ENCODE peak calls at places on chromosomes 16 and 17, in six cellular contexts. One of them, this sample, is unnamed.

GRCh38 chr16:47713225-47713595 is 252.1 kb downstream of the PHKB start:
- DNase-seq in cardiac muscle cell: peak
- DNase-seq in GM13977: peak
- DNase-seq in uterus: no peak
- DNase-seq in WTC11: no peak
- DNase-seq in neural progenitor cell: no peak
- DNase-seq in this sample: no peak

GRCh38 chr17:16870253-16871245 is 101.4 kb downstream of the TNFRSF13B start:
- DNase-seq in uterus: no peak
- DNase-seq in WTC11: no peak
- DNase-seq in neural progenitor cell: no peak
- DNase-seq in GM13977: no peak
- DNase-seq in cardiac muscle cell: no peak
- DNase-seq in this sample: no peak

GRCh38 chr16:20952144-20952797 is 51.7 kb downstream of the LYRM1 start:
- DNase-seq in neural progenitor cell: no peak
- DNase-seq in uterus: no peak
- DNase-seq in WTC11: no peak
- DNase-seq in GM13977: no peak
- DNase-seq in cardiac muscle cell: no peak
- DNase-seq in this sample: no peak

GRCh38 chr17:77203846-77204245 is 63.1 kb downstream of the SEC14L1 start:
- DNase-seq in WTC11: no peak
- DNase-seq in neural progenitor cell: no peak
- DNase-seq in cardiac muscle cell: no peak
- DNase-seq in uterus: no peak
- DNase-seq in GM13977: no peak
- DNase-seq in this sample: no peak

GRCh38 chr17:16349461-16349860 is 3.8 kb downstream of the CENPV start:
- DNase-seq in neural progenitor cell: no peak
- DNase-seq in cardiac muscle cell: no peak
- DNase-seq in WTC11: no peak
- DNase-seq in GM13977: no peak
- DNase-seq in uterus: no peak
- DNase-seq in this sample: no peak

GRCh38 chr17:28396635-28397239 is 9.3 kb downstream of the SLC46A1 start:
- DNase-seq in uterus: no peak
- DNase-seq in cardiac muscle cell: no peak
- DNase-seq in WTC11: no peak
- DNase-seq in GM13977: no peak
- DNase-seq in neural progenitor cell: no peak
- DNase-seq in this sample: no peak

GRCh38 chr17:51200295-51200694 is 34.1 kb downstream of the NME2 start:
- DNase-seq in GM13977: no peak
- DNase-seq in neural progenitor cell: no peak
- DNase-seq in cardiac muscle cell: no peak
- DNase-seq in uterus: no peak
- DNase-seq in WTC11: no peak
- DNase-seq in this sample: no peak

GRCh38 chr16:31714899-31715504 is 158.6 kb upstream of the ZNF267 start:
- DNase-seq in neural progenitor cell: no peak
- DNase-seq in uterus: no peak
- DNase-seq in GM13977: no peak
- DNase-seq in cardiac muscle cell: peak
- DNase-seq in WTC11: no peak
- DNase-seq in this sample: no peak

GRCh38 chr17:31293586-31293985 is 3.5 kb downstream of the OMG start:
- DNase-seq in neural progenitor cell: no peak
- DNase-seq in WTC11: no peak
- DNase-seq in uterus: no peak
- DNase-seq in cardiac muscle cell: no peak
- DNase-seq in GM13977: no peak
- DNase-seq in this sample: no peak

GRCh38 chr16:72474511-72475123 is 302.7 kb upstream of the PMFBP1 start:
- DNase-seq in cardiac muscle cell: peak
- DNase-seq in GM13977: no peak
- DNase-seq in uterus: no peak
- DNase-seq in neural progenitor cell: no peak
- DNase-seq in WTC11: no peak
- DNase-seq in this sample: no peak

GRCh38 chr17:9999948-10000695 is 95.1 kb upstream of the RCVRN start:
- DNase-seq in GM13977: peak
- DNase-seq in WTC11: no peak
- DNase-seq in uterus: no peak
- DNase-seq in neural progenitor cell: no peak
- DNase-seq in cardiac muscle cell: no peak
- DNase-seq in this sample: no peak

GRCh38 chr16:17617021-17617420 is 146.3 kb upstream of the XYLT1 start:
- DNase-seq in neural progenitor cell: no peak
- DNase-seq in WTC11: no peak
- DNase-seq in GM13977: no peak
- DNase-seq in uterus: no peak
- DNase-seq in cardiac muscle cell: no peak
- DNase-seq in this sample: no peak

GRCh38 chr16:56932588-56933265 is 785 bp downstream of the HERPUD1 start:
- DNase-seq in neural progenitor cell: peak
- DNase-seq in WTC11: peak
- DNase-seq in GM13977: peak
- DNase-seq in cardiac muscle cell: peak
- DNase-seq in uterus: peak
- DNase-seq in this sample: peak

GRCh38 chr17:60077672-60078519 is 825 bp downstream of the HEATR6 start:
- DNase-seq in GM13977: peak
- DNase-seq in WTC11: no peak
- DNase-seq in neural progenitor cell: peak
- DNase-seq in uterus: no peak
- DNase-seq in cardiac muscle cell: peak
- DNase-seq in this sample: no peak

GRCh38 chr16:31063843-31064611 is 10.0 kb downstream of the ZNF668 start:
- DNase-seq in GM13977: no peak
- DNase-seq in cardiac muscle cell: no peak
- DNase-seq in WTC11: no peak
- DNase-seq in uterus: no peak
- DNase-seq in neural progenitor cell: no peak
- DNase-seq in this sample: no peak

GRCh38 chr16:48156790-48157209 is 1.0 kb upstream of the ABCC12 start:
- DNase-seq in WTC11: peak
- DNase-seq in GM13977: peak
- DNase-seq in cardiac muscle cell: peak
- DNase-seq in neural progenitor cell: peak
- DNase-seq in uterus: peak
- DNase-seq in this sample: peak

GRCh38 chr16:75288596-75289120 is 37.2 kb upstream of the BCAR1 start:
- DNase-seq in WTC11: no peak
- DNase-seq in neural progenitor cell: no peak
- DNase-seq in cardiac muscle cell: no peak
- DNase-seq in GM13977: no peak
- DNase-seq in uterus: no peak
- DNase-seq in this sample: no peak

GRCh38 chr16:23957287-23957686 is 121.5 kb downstream of the PRKCB start:
- DNase-seq in GM13977: no peak
- DNase-seq in neural progenitor cell: no peak
- DNase-seq in uterus: no peak
- DNase-seq in WTC11: no peak
- DNase-seq in cardiac muscle cell: no peak
- DNase-seq in this sample: no peak

GRCh38 chr17:885971-886571 is 93.5 kb downstream of the NXN start:
- DNase-seq in WTC11: no peak
- DNase-seq in uterus: peak
- DNase-seq in neural progenitor cell: no peak
- DNase-seq in cardiac muscle cell: no peak
- DNase-seq in GM13977: no peak
- DNase-seq in this sample: no peak

GRCh38 chr16:84183572-84183875 is 3.3 kb downstream of the TAF1C start:
- DNase-seq in cardiac muscle cell: no peak
- DNase-seq in WTC11: no peak
- DNase-seq in neural progenitor cell: no peak
- DNase-seq in uterus: no peak
- DNase-seq in GM13977: no peak
- DNase-seq in this sample: no peak

GRCh38 chr16:84181144-84181915 is 5.5 kb downstream of the TAF1C start:
- DNase-seq in GM13977: no peak
- DNase-seq in uterus: no peak
- DNase-seq in cardiac muscle cell: no peak
- DNase-seq in WTC11: no peak
- DNase-seq in neural progenitor cell: no peak
- DNase-seq in this sample: no peak

GRCh38 chr16:84182680-84183571 is 3.9 kb downstream of the TAF1C start:
- DNase-seq in uterus: no peak
- DNase-seq in cardiac muscle cell: no peak
- DNase-seq in WTC11: no peak
- DNase-seq in GM13977: no peak
- DNase-seq in neural progenitor cell: no peak
- DNase-seq in this sample: no peak

GRCh38 chr16:84180519-84181140 is 6.2 kb downstream of the TAF1C start:
- DNase-seq in WTC11: no peak
- DNase-seq in GM13977: no peak
- DNase-seq in uterus: no peak
- DNase-seq in cardiac muscle cell: no peak
- DNase-seq in neural progenitor cell: no peak
- DNase-seq in this sample: no peak

GRCh38 chr16:84182104-84182503 is 4.8 kb downstream of the TAF1C start:
- DNase-seq in cardiac muscle cell: no peak
- DNase-seq in neural progenitor cell: no peak
- DNase-seq in WTC11: no peak
- DNase-seq in uterus: no peak
- DNase-seq in GM13977: no peak
- DNase-seq in this sample: no peak
- TF ChIP-seq CTCF in cardiac muscle cell: no peak
- TF ChIP-seq CTCF in neural progenitor cell: no peak
- TF ChIP-seq CTCF in WTC11: no peak
- TF ChIP-seq CTCF in uterus: no peak
- TF ChIP-seq CTCF in GM13977: no peak
- TF ChIP-seq CTCF in this sample: no peak

DNA sequence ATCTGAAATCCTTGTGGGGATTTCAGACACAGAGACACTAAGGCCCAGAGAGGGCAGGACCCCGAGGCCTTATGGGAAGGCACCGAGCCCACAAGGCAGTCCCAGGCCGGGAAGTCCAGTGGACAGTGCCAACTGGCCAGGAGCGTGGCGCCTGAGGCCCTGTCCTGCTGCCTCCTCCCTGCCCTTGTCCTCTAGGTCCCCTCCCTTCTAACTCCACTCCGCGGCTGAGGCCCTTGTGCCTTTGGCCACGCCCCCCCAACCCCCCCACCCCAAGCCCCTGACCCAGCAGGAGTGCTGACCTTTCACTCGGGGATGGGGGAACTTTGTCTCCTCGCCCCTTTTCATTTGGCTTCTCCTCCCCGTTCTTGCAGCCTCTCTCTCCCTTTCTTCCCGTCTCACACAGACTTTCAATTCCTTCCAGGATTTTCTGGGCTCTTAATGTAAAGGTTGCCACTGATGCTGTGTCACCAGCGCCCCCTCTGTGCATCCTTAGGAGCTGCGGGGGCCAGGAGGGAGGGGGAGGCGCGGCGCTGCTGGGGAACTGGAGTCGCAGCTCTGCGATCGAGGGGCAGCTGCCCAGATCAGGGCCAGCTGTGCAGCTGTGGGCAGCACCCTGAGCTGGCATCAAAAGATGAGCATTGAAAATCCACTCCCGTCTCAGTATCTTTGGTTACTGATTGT is 29.1 kb downstream of the CRHR1 start:
- DNase-seq in cardiac muscle cell: peak
- DNase-seq in uterus: no peak
- DNase-seq in GM13977: no peak
- DNase-seq in WTC11: peak
- DNase-seq in neural progenitor cell: peak
- DNase-seq in this sample: no peak
- TF ChIP-seq CTCF in cardiac muscle cell: peak
- TF ChIP-seq CTCF in uterus: no peak
- TF ChIP-seq CTCF in GM13977: peak
- TF ChIP-seq CTCF in WTC11: peak
- TF ChIP-seq CTCF in neural progenitor cell: peak
- TF ChIP-seq CTCF in this sample: no peak

GRCh38 chr17:75808905-75809621 is 24.5 kb downstream of the UNK start:
- DNase-seq in GM13977: peak
- DNase-seq in cardiac muscle cell: peak
- DNase-seq in neural progenitor cell: no peak
- DNase-seq in WTC11: no peak
- DNase-seq in uterus: peak
- DNase-seq in this sample: no peak
- TF ChIP-seq CTCF in GM13977: no peak
- TF ChIP-seq CTCF in cardiac muscle cell: no peak
- TF ChIP-seq CTCF in neural progenitor cell: no peak
- TF ChIP-seq CTCF in WTC11: no peak
- TF ChIP-seq CTCF in uterus: no peak
- TF ChIP-seq CTCF in this sample: no peak

GRCh38 chr17:47744168-47745036 is 11.4 kb downstream of the TBX21 start:
- DNase-seq in cardiac muscle cell: no peak
- DNase-seq in uterus: no peak
- DNase-seq in neural progenitor cell: no peak
- DNase-seq in GM13977: no peak
- DNase-seq in WTC11: no peak
- DNase-seq in this sample: no peak

GRCh38 chr17:47741109-47741792 is 8.2 kb downstream of the TBX21 start:
- DNase-seq in cardiac muscle cell: no peak
- DNase-seq in neural progenitor cell: no peak
- DNase-seq in WTC11: no peak
- DNase-seq in uterus: no peak
- DNase-seq in GM13977: no peak
- DNase-seq in this sample: no peak

GRCh38 chr17:47741793-47742145 is 8.7 kb downstream of the TBX21 start:
- DNase-seq in WTC11: no peak
- DNase-seq in uterus: no peak
- DNase-seq in neural progenitor cell: no peak
- DNase-seq in cardiac muscle cell: no peak
- DNase-seq in GM13977: no peak
- DNase-seq in this sample: no peak

GRCh38 chr17:47745037-47745380 is 12.0 kb downstream of the TBX21 start:
- DNase-seq in neural progenitor cell: no peak
- DNase-seq in GM13977: no peak
- DNase-seq in uterus: no peak
- DNase-seq in cardiac muscle cell: no peak
- DNase-seq in WTC11: no peak
- DNase-seq in this sample: no peak

DNA sequence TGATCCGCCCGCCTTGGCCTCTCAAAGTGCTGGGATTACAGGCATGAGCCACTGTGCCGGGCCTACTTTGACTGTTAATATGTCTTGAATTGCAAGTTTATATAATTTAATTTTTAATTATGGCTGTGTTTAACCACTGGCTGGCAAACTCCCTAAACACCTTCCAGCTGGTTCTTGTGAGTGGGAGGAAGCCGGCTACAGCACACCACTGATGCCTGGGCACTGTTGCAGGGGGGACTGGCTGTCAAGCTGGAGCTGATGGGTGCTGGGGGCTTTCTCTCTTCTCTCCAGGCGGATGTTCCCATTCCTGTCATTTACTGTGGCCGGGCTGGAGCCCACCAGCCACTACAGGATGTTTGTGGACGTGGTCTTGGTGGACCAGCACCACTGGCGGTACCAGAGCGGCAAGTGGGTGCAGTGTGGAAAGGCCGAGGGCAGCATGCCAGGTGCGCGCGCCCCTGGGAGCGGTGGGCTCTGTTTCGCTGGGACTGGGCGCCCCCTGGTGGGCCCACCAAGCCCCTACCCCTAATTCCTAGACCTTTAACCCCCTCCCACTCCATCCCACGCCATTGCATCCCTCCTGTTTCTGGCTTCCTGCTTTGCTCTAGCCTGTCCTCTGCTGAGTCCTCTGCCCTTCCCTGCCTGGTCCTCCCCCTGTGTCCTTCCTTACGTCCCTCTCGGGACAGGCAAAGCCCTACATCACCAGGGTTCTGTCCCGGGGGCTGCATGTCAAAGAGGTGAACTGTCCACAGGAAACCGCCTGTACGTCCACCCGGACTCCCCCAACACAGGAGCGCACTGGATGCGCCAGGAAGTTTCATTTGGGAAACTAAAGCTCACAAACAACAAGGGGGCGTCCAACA is 9.5 kb downstream of the TBX21 start:
- DNase-seq in cardiac muscle cell: peak
- DNase-seq in uterus: no peak
- DNase-seq in WTC11: peak
- DNase-seq in neural progenitor cell: peak
- DNase-seq in GM13977: peak
- DNase-seq in this sample: no peak
- TF ChIP-seq CTCF in cardiac muscle cell: peak
- TF ChIP-seq CTCF in uterus: peak
- TF ChIP-seq CTCF in WTC11: peak
- TF ChIP-seq CTCF in neural progenitor cell: peak
- TF ChIP-seq CTCF in GM13977: peak
- TF ChIP-seq CTCF in this sample: no peak

This sample was measured in omental fat pad.